ENCODE peak calls at places on chromosome 1, in four cellular contexts. O is K562, V is GM12878, A is IMR-90. K is an unnamed sample. For H3K4me1, the result is how much of the 10 kb centered on the place peaks cover.

GRCh38 chr1:245184791-245185190 is 30.0 kb downstream of the KIF26B start:
- DNase-seq in O (no peak), V (no peak), A (no peak), K (no peak)

GRCh38 chr1:232937741-232938375 is 12.6 kb upstream of the NTPCR start:
- DNase-seq in A (no peak), O (no peak), V (no peak), K (no peak)

GRCh38 chr1:3646596-3646995 is 3.3 kb downstream of the WRAP73 start:
- DNase-seq in O (no peak), A (no peak), V (no peak), K (no peak)

GRCh38 chr1:53077599-53077965 is 15.6 kb downstream of the PODN start:
- DNase-seq in A (no peak), V (no peak), O (no peak), K (no peak)

GRCh38 chr1:151197863-151198253 is 494 bp upstream of the PIP5K1A start:
- DNase-seq in V (no peak), O (no peak), A (no peak), K (no peak)

GRCh38 chr1:169019419-169020058 is 87.0 kb upstream of the ATP1B1 start:
- DNase-seq in A (no peak), O (no peak), V (no peak), K (no peak)

GRCh38 chr1:24142546-24143431 is at the start of gene IL22RA1:
- DNase-seq in A (peak), O (no peak), V (no peak), K (no peak)

GRCh38 chr1:184014271-184014670 is 23.3 kb downstream of the COLGALT2 start:
- DNase-seq in O (no peak), V (no peak), A (no peak), K (no peak)

GRCh38 chr1:181151378-181152326 is 63.2 kb downstream of the IER5 start:
- DNase-seq in O (no peak), A (peak), V (no peak), K (no peak)

GRCh38 chr1:109193653-109194590 is 19.8 kb upstream of the SARS1 start:
- DNase-seq in A (no peak), O (peak), V (peak), K (peak)

GRCh38 chr1:208374391-208374941 is 130.3 kb upstream of the PLXNA2 start:
- DNase-seq in V (no peak), A (no peak), O (no peak), K (no peak)

GRCh38 chr1:233635765-233636502 is 22.0 kb downstream of the KCNK1 start:
- DNase-seq in A (peak), V (no peak), O (peak), K (no peak)

GRCh38 chr1:221509575-221510360 is 232.1 kb downstream of the DUSP10 start:
- DNase-seq in O (no peak), A (no peak), V (peak), K (no peak)
- H3K4me2 ChIP-seq in O (no peak), A (no peak), V (peak), K (no peak)

DNA sequence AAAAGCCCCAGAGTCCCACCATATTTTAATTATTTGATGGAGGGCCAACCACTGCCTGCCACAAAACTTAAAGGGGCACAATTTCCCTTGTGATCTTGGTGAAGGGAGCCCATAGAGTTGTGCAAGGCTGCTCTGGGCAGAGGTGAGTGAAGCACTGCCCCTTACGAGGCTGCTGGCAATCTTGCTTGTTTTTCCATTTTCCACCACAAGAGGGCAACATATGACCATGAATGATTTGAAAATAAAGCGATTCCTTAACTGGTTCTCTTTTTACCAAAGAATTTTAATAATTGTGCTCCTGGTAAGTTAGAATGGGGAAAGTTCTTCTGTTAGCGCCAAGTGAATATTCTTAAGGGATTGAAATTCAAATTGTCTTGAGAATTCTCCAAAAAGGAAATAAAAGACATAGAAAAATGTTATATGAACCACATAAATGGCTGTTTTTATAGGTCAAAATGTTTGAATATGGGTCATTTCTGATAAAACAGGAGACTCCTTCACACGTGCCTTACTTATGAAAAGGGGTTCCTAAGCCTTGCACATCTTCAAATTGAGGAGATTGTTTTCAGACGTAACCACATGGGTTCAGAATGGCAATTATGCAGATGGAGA is 22.7 kb downstream of the PGM1 start:
- DNase-seq in A (peak), O (peak), V (peak), K (peak)
- H3K4me1 ChIP-seq in A (under half), O (under half), V (under half), K (under half)

GRCh38 chr1:78831731-78832360 is 174.7 kb downstream of the ADGRL4 start:
- DNase-seq in O (no peak), V (no peak), A (peak), K (peak)
- TF ChIP-seq FOS in O (no peak), V (no peak), A (peak), K (peak)

DNA sequence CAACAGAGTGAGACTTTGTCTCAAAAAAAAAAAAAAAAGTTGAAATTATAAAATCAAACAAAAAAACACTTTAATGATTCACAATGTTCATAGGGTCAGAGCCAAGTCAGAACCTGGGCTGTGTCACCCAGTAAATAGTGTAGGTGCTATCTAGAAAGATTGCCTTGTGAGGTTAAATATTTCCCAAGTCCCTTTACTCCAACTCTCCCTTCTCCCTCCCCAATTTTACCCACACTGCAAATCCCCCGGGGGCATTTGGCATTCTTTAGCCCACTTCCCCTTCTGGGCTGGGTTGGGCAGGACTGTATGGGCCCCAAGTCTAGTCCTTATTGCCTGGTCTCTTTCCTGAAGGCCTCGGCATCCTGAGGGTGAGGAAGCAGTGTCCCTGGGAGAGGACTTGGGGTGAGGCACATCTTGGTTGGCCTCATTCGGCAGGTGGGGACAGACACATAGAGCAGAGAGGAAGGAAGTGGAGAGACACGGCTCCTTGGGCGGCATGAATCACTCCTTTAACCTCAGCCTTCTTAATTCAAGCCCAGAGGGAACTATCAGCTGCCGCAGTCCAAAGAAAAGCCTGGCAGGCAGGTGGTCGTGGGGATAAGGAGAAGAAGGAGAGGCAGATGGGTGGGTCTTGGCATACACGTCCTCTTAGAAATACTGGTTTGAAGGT is 8.2 kb downstream of the ADORA1 start:
- DNase-seq in A (no peak), O (no peak), V (no peak), K (no peak)
- H3K4me2 ChIP-seq in A (no peak), O (no peak), V (no peak), K (no peak)